ENCODE peak calls at places on chromosomes 2 and 18, in six cellular contexts. K is A549, G is HepG2, I is K562, O is endothelial cell of umbilical vein, A is GM12878. B is an unnamed sample.

GRCh38 chr2:46306988-46307655 is 9.9 kb downstream of the EPAS1 start:
- DNase-seq in O (no peak), A (no peak), K (peak; percentile 56), I (no peak), G (peak; percentile 97), B (no peak)

GRCh38 chr2:211089127-211089526 is 532.7 kb downstream of the CPS1 start:
- DNase-seq in I (no peak), O (no peak), A (no peak), K (no peak), G (no peak), B (no peak)

GRCh38 chr2:22525676-22526075 is 859.3 kb upstream of the KLHL29 start:
- DNase-seq in I (no peak), G (no peak), A (no peak), O (no peak), K (no peak), B (no peak)

GRCh38 chr2:96768083-96768561 is 7.4 kb downstream of the CNNM4 start:
- DNase-seq in O (no peak), G (no peak), I (no peak), A (peak; percentile 66), K (no peak), B (no peak)

GRCh38 chr2:241843321-241844065 is 15.2 kb downstream of the PDCD1 start:
- DNase-seq in K (no peak), G (no peak), O (no peak), I (no peak), A (no peak), B (no peak)

GRCh38 chr18:55323051-55323994 is 264.7 kb downstream of the TCF4 start:
- DNase-seq in G (no peak), A (no peak), K (no peak), I (no peak), O (peak; percentile 37), B (no peak)

GRCh38 chr2:70143314-70144150 is 47.3 kb downstream of the C2orf42 start:
- DNase-seq in O (peak; percentile 78), A (no peak), I (peak; percentile 34), G (peak; percentile 74), K (peak; percentile 81), B (peak; percentile 69)

GRCh38 chr2:239724851-239725550 is 300.1 kb downstream of the NDUFA10 start:
- DNase-seq in O (no peak), I (no peak), A (no peak), K (no peak), G (no peak), B (no peak)

DNA sequence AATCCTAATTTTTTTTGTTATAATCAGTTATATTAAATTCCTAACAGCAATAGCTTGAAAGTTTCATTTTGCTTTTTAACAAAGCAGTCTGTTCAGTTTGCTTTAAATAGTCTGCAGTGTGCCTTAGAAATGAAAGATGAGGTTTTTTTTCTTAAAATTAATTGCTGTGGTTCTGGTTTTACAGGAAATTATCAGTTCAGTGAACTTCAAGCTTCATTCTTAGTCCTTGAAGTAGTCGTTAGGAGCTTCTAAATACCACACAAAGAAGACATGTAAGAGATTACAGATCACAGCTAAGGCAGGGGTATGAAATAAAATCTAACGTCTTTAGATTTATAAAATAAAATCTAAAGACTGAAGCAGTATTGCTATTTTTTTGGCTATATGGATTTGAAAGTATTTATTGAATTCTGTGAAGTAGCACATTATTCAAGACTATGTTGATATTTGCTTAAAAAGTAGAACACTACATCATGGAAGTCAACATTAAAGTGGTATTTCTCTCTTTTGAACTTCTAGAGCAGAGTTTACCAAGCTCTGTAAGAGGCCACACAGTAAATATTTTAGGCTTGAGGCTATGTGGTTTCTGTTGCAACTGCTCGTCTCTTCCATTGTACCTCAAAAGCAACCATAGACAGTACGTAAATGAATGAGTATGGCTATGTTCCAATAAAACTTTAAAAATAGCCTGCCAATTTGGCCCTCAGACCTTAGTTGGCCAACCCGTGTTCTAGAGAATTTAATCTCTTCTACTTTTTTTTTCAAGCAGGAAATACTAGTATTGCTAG is 81.5 kb upstream of the STON1 start:
- DNase-seq in A (peak; percentile 53), O (no peak), G (peak; percentile 85), I (no peak), K (no peak), B (peak; percentile 90)
- TF ChIP-seq MYC in A (no peak), O (no peak), G (no peak), I (no peak), K (no peak), B (no peak)

GRCh38 chr18:76658627-76659026 is 163.6 kb upstream of the ZNF516 start:
- DNase-seq in A (no peak), K (no peak), O (no peak), G (no peak), I (peak; percentile 16), B (peak; percentile 69)
- TF ChIP-seq CTCF in A (peak; percentile 42), K (no peak), O (peak; percentile 17), G (peak; percentile 52), I (peak; percentile 48), B (peak; percentile 64)

DNA sequence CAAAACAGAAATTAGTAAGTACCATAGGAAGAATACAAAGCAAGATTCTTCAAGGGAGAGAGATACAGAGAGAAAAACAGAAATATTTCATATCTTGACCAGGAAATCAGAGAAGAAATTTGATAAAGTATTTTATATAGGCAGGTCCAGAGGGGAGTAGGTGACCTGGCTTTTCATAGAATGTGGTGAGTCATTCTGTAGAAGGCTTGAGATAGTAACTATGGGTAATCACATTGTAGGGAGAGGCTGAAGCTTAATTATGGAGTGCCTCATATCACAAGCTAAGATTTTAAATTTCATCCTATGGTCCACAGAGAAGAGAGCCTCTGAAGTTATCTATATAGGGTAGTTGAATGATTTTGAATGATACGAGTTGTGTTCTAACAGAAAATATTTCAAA is 195.0 kb upstream of the CYRIA start:
- DNase-seq in O (no peak), A (no peak), I (no peak), G (no peak), K (no peak), B (no peak)
- TF ChIP-seq MYC in O (no peak), A (no peak), I (no peak), G (no peak), K (no peak), B (no peak)

GRCh38 chr2:117537030-117537429 is 277.5 kb upstream of the DDX18 start:
- DNase-seq in A (no peak), K (no peak), G (no peak), O (no peak), I (no peak), B (no peak)

GRCh38 chr2:117536139-117536538 is 278.4 kb upstream of the DDX18 start:
- DNase-seq in G (peak; percentile 16), A (no peak), K (peak; percentile 3), I (no peak), O (no peak), B (peak; percentile 17)
- TF ChIP-seq CTCF in G (peak; percentile 64), A (peak; percentile 26), K (peak; percentile 5), I (no peak), O (no peak), B (peak; percentile 49)

DNA sequence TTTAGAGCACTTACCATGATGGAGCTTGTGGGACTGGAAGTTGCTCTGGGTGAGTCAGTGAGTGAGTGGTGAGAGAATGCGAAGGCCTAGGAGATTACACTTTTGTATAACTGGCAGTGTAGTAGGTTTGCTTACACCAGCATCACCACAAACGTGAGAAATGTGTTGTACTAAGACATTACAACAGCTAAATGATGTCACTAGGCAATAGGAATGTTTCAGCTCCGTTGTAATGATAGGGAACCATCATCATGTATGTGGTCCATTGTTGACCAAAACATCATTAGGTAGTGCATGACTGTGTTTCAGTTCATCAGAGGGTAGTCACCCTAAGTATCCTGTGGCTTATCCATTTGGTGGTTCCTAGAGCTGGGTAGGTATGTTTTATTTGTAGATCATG is 11.9 kb downstream of the ZNF407 start:
- DNase-seq in A (no peak), I (no peak), O (no peak), G (no peak), K (no peak), B (no peak)
- TF ChIP-seq MYC in A (no peak), I (no peak), O (no peak), G (no peak), K (no peak), B (no peak)

DNA sequence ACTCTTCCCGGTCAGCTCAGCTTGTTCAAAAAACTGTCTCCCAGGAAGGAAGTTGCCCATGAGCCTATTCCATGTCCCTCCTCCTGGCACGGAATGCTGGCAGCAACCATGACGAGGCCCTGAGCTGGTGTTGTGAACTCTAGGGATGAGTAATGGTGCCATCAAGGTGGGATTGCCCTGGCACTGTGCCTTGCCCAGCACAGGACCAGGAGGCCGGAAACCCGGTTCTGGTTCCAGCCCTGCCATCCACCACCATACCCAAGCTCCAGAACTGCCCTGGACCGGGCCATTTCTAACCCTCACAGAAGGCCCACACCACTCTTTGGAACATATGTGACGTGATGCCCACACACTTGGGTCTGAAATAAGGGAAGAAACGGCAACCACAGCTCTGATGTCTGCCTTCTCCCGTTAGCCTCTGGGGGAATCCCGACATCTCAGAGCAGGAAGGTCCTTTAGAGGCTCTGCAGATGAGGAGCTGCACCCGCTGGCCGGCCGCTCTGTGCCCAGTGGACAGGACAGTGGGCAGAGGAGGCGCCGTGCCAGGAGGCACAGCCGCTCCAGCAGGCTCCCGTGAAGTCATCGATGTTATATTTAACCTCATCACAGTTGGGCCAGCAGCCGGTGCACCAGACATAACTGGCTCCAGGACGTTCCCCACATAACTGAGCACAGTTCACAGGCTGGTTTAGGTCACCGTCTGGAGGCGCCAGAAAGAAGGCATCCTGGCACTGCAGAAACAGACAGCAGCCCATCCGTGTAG is 462.0 kb upstream of the ID2 start:
- DNase-seq in K (no peak), O (no peak), A (no peak), G (no peak), I (no peak), B (no peak)
- TF ChIP-seq CTCF in K (no peak), O (no peak), A (no peak), G (no peak), I (no peak), B (no peak)

DNA sequence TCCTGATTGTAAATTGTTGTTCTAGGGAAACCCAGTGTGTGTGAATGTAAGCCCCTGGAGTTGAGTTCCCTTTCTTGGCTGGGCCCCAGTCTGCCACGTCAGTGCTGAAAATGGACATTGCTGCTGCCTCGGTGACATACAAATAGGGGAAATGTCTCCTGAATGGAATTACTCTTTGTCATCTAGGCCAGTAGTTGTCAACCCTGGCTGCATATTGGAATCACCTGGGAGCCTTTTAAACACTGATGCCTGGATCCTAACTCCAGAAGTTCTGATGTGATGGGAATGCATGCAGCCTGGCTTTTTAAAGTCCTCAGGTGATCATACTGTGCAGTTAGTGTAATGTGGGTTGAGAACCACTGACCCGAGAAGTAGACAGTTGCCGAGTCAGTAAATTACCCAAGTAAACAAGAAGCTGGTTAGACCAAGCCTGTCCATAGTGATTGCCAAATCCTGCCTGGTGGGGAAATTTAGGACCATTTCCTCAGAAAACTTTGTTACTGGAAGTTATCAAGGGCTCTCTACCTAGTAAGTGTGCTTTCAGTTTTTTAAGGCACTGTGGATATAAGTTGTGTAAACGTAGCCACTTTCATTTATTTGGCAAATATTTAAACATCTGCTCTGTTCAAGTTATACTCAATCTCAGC is 27.6 kb upstream of the IL1R1 start:
- DNase-seq in A (no peak), I (no peak), K (no peak), O (peak; percentile 80), G (peak; percentile 61), B (no peak)
- TF ChIP-seq MYC in A (no peak), I (no peak), K (no peak), O (no peak), G (no peak), B (no peak)

GRCh38 chr2:28997847-28998735 is 17.0 kb downstream of the TOGARAM2 start:
- DNase-seq in I (no peak), K (no peak), O (no peak), G (no peak), A (no peak), B (no peak)
- TF ChIP-seq CTCF in I (no peak), K (no peak), O (no peak), G (no peak), A (no peak), B (no peak)

B was measured in NB4.